ENCODE peak calls at places on chromosomes 5 and 9, in eight cellular contexts. V, F, Q, O, B, D, J and L are unnamed samples.

GRCh38 chr9:122053951-122054350 is 39.2 kb downstream of the TTLL11 start:
- DNase-seq in J (no peak), O (no peak), D (peak; percentile 80), V (no peak), Q (no peak), B (no peak), F (no peak), L (no peak)

GRCh38 chr9:89428901-89429890 is 68.7 kb downstream of the SEMA4D start:
- DNase-seq in O (no peak), V (no peak), D (no peak), Q (peak; percentile 47), F (no peak), J (no peak), B (peak; percentile 57), L (no peak)

GRCh38 chr5:150022163-150022540 is 21.6 kb downstream of the HMGXB3 start:
- DNase-seq in Q (no peak), D (peak; percentile 95), V (peak; percentile 53), F (no peak), J (no peak), O (no peak), B (no peak), L (peak; percentile 21)

GRCh38 chr5:96432245-96433065 is 593 bp downstream of the PCSK1 start:
- DNase-seq in V (no peak), B (no peak), F (no peak), Q (no peak), J (no peak), D (peak; percentile 85), O (peak; percentile 6), L (no peak)

GRCh38 chr5:180818275-180818674 is 15.7 kb upstream of the MGAT1 start:
- DNase-seq in D (no peak), Q (no peak), J (no peak), O (no peak), V (peak; percentile 58), B (no peak), F (no peak), L (no peak)

GRCh38 chr9:100296407-100296806 is 56.3 kb downstream of the TEX10 start:
- DNase-seq in V (no peak), J (no peak), Q (no peak), B (no peak), D (no peak), F (no peak), O (no peak), L (peak; percentile 38)

GRCh38 chr5:55338092-55338613 is 30.4 kb downstream of the MTREX start:
- DNase-seq in Q (no peak), B (no peak), F (no peak), D (no peak), V (no peak), O (no peak), J (no peak), L (no peak)

GRCh38 chr5:139752506-139753350 is 42.9 kb upstream of the PSD2 start:
- DNase-seq in Q (no peak), V (no peak), D (peak; percentile 83), F (no peak), J (no peak), O (no peak), B (no peak), L (no peak)

GRCh38 chr9:125404733-125405132 is 143.1 kb downstream of the GAPVD1 start:
- DNase-seq in B (no peak), O (no peak), D (no peak), J (no peak), F (no peak), Q (no peak), V (no peak), L (no peak)

GRCh38 chr9:34254141-34254913 is 74.7 kb downstream of the KIF24 start:
- DNase-seq in J (no peak), B (no peak), V (no peak), F (peak; percentile 66), Q (no peak), D (peak; percentile 87), O (peak; percentile 37), L (no peak)

GRCh38 chr9:120161801-120162200 is 418.2 kb downstream of the CDK5RAP2 start:
- DNase-seq in O (no peak), V (no peak), F (no peak), Q (no peak), D (no peak), B (no peak), J (no peak), L (peak; percentile 10)

GRCh38 chr5:17169507-17169906 is 47.9 kb upstream of the BASP1 start:
- DNase-seq in B (no peak), J (no peak), Q (no peak), F (no peak), D (peak; percentile 83), O (peak; percentile 27), V (no peak), L (no peak)

GRCh38 chr5:106269252-106269843 is 1401.4 kb downstream of the EFNA5 start:
- DNase-seq in V (no peak), J (no peak), O (peak; percentile 25), Q (no peak), B (no peak), D (peak; percentile 36), F (no peak), L (no peak)

GRCh38 chr5:135662104-135662503 is 83.3 kb upstream of the CXCL14 start:
- DNase-seq in J (no peak), O (no peak), V (no peak), F (no peak), B (no peak), Q (no peak), D (no peak), L (no peak)

GRCh38 chr5:36696059-36696673 is 89.8 kb downstream of the SLC1A3 start:
- DNase-seq in J (peak; percentile 29), O (peak; percentile 78), D (peak; percentile 59), B (peak; percentile 35), V (peak; percentile 78), F (peak; percentile 55), Q (no peak), L (peak; percentile 66)

GRCh38 chr5:36422957-36423356 is 121.3 kb upstream of the RANBP3L start:
- DNase-seq in D (peak; percentile 85), F (no peak), V (no peak), O (no peak), J (no peak), Q (no peak), B (no peak), L (no peak)

GRCh38 chr5:123997354-123998215 is 485.6 kb downstream of the CSNK1G3 start:
- DNase-seq in B (no peak), Q (no peak), V (no peak), J (no peak), D (peak; percentile 87), O (peak; percentile 13), F (no peak), L (no peak)

GRCh38 chr5:6737043-6737941 is 24.1 kb downstream of the TENT4A start:
- DNase-seq in F (no peak), O (no peak), B (no peak), J (no peak), V (no peak), Q (no peak), D (no peak), L (no peak)

GRCh38 chr5:171808453-171808852 is 22.8 kb downstream of the SMIM23 start:
- DNase-seq in O (no peak), J (no peak), D (no peak), Q (no peak), F (no peak), B (no peak), V (no peak), L (no peak)

GRCh38 chr9:109017493-109017892 is 4.2 kb upstream of the CTNNAL1 start:
- DNase-seq in J (no peak), B (no peak), Q (no peak), V (no peak), F (no peak), D (no peak), O (no peak), L (no peak)

GRCh38 chr9:5510360-5510931 is at the start of gene PDCD1LG2:
- DNase-seq in Q (no peak), J (no peak), O (no peak), F (no peak), V (no peak), D (peak; percentile 87), B (no peak), L (no peak)

GRCh38 chr9:118529624-118530214 is 825.5 kb downstream of the TLR4 start:
- DNase-seq in V (no peak), B (no peak), O (no peak), J (no peak), Q (no peak), D (no peak), F (no peak), L (no peak)
- H3K9me3 ChIP-seq in V (no peaks in the 10 kb centered on the region), B (no peaks in the 10 kb centered on the region), O (no peaks in the 10 kb centered on the region), J (no peaks in the 10 kb centered on the region), Q (no peaks in the 10 kb centered on the region), D (no peaks in the 10 kb centered on the region), F (no peaks in the 10 kb centered on the region), L (no peaks in the 10 kb centered on the region)

GRCh38 chr9:137611623-137612609 is 6.4 kb downstream of the ARRDC1 start:
- DNase-seq in Q (no peak), B (peak; percentile 94), V (peak; percentile 96), J (no peak), D (peak; percentile 84), O (peak; percentile 91), F (peak; percentile 90), L (peak; percentile 98)

GRCh38 chr9:137613738-137614523 is 4.9 kb upstream of the EHMT1 start:
- DNase-seq in J (no peak), O (no peak), D (no peak), V (no peak), Q (no peak), B (no peak), F (no peak), L (no peak)

GRCh38 chr9:137612741-137613142 is 6.1 kb upstream of the EHMT1 start:
- DNase-seq in V (no peak), D (no peak), Q (no peak), O (no peak), J (no peak), F (no peak), B (no peak), L (no peak)

GRCh38 chr9:137613259-137613658 is 5.5 kb upstream of the EHMT1 start:
- DNase-seq in O (no peak), D (no peak), F (no peak), V (no peak), B (no peak), J (no peak), Q (no peak), L (no peak)

DNA sequence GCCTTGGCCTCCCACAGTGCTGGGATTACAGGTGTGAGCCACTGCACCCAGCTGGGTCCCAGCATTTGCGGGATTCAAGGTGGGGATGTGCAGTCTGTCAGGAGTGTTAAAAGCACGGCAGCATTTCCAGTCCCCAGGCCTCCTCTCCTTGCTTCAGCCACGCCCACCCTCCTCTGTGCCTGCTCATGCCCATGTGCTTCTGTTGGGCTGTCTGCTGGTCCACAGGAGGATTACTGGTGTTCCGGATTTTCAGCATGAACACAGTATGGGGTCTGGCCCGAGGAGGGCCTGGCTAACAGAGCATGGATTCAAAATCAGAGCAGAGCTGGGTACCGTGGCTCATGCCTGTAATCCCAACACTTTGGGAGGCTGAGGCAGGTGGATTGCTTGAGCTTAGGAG is 5.5 kb downstream of the ARRDC1 start:
- DNase-seq in O (no peak), D (no peak), F (no peak), Q (no peak), B (no peak), V (no peak), J (no peak), L (no peak)
- H3K4me3 ChIP-seq in O (no peak overlapping the region), D (no peak overlapping the region), F (no peak overlapping the region), Q (no peak overlapping the region), B (no peak overlapping the region), V (no peak overlapping the region), J (no peak overlapping the region), L (no peak overlapping the region)

GRCh38 chr9:130689572-130689936 is 4.0 kb upstream of the EXOSC2 start:
- DNase-seq in B (no peak), O (no peak), D (no peak), F (no peak), V (no peak), J (no peak), Q (no peak), L (no peak)
- H3K27ac ChIP-seq in B (peak overlapping the region; percentile 84), O (no peak overlapping the region), D (no peak overlapping the region), F (peak overlapping the region; percentile 57), V (peak overlapping the region; percentile 21), J (no peak overlapping the region), Q (no peak overlapping the region), L (peak overlapping the region; percentile 71)

GRCh38 chr5:179261301-179262125 is 83.7 kb downstream of the ADAMTS2 start:
- DNase-seq in D (no peak), V (no peak), Q (no peak), O (peak; percentile 66), J (no peak), F (no peak), B (no peak), L (no peak)
- H3K9me3 ChIP-seq in D (no peaks in the 10 kb centered on the region), V (no peaks in the 10 kb centered on the region), Q (no peaks in the 10 kb centered on the region), O (no peaks in the 10 kb centered on the region), J (no peaks in the 10 kb centered on the region), F (peaks cover 11% of the 10 kb centered on the region), B (no peaks in the 10 kb centered on the region), L (no peaks in the 10 kb centered on the region)